ENCODE peak calls at places on chromosomes 4 and X, in four cellular contexts. R, K, O and W are unnamed samples.

GRCh38 chrX:56385336-56385735 is 153.2 kb downstream of the KLF8 start:
- DNase-seq in R (no peak), O (no peak), K (no peak), W (no peak)

GRCh38 chrX:10444204-10444603 is 176.2 kb downstream of the MID1 start:
- DNase-seq in R (no peak), O (no peak), K (no peak), W (no peak)

GRCh38 chr4:52659016-52659721 is at the start of gene USP46:
- DNase-seq in R (peak; percentile 95), O (peak; percentile 86), K (peak; percentile 73), W (peak; percentile 75)

GRCh38 chr4:175998782-175999181 is 66.9 kb upstream of the WDR17 start:
- DNase-seq in K (no peak), R (no peak), O (no peak), W (no peak)

GRCh38 chr4:174757736-174758135 is 71.3 kb downstream of the GLRA3 start:
- DNase-seq in K (no peak), O (no peak), R (no peak), W (no peak)

GRCh38 chrX:53456254-53456653 is 22.1 kb upstream of the HSD17B10 start:
- DNase-seq in O (no peak), R (no peak), K (no peak), W (no peak)

GRCh38 chr4:74097631-74098550 is 1.1 kb downstream of the CXCL2 start:
- DNase-seq in K (no peak), R (no peak), O (peak; percentile 18), W (peak; percentile 35)

GRCh38 chrX:128310912-128311311 is 258.7 kb upstream of the ACTRT1 start:
- DNase-seq in O (no peak), K (no peak), R (no peak), W (no peak)

GRCh38 chr4:655735-656151 is 18.3 kb downstream of the ATP5ME start:
- DNase-seq in K (no peak), R (peak; percentile 61), O (no peak), W (no peak)
- H3K9me3 ChIP-seq in K (no peaks in the 10 kb centered on the region), R (no peaks in the 10 kb centered on the region), O (no peaks in the 10 kb centered on the region), W (no peaks in the 10 kb centered on the region)

DNA sequence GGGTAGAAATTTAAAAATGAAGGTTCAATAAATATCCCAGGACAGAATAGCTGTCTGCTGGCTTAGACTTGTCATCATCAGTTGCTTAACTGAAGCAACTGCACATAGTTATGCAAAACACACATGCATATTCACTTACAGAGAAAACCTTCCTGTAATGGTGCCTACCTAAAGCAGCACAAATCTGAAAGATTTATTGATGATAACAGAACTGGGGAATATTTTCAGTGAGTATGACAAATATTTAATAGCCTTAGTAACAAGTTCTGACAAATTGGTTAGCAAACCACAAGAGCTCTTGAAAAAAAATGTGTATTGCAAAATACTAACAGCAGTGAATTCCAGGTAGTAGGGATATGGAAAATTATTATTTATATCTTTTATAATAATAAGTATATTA is 606.8 kb upstream of the BOD1L1 start:
- DNase-seq in O (no peak), R (no peak), K (no peak), W (no peak)
- TF ChIP-seq CTCF in O (no peak), R (no peak), K (no peak), W (no peak)

GRCh38 chr4:177125656-177126055 is 184.0 kb upstream of the NEIL3 start:
- DNase-seq in O (no peak), K (no peak), R (no peak), W (no peak)

GRCh38 chr4:177127658-177128057 is 182.0 kb upstream of the NEIL3 start:
- DNase-seq in O (no peak), R (no peak), K (no peak), W (no peak)

GRCh38 chr4:177128306-177128705 is 181.4 kb upstream of the NEIL3 start:
- DNase-seq in K (no peak), O (no peak), R (no peak), W (no peak)

GRCh38 chr4:177123811-177124210 is 185.9 kb upstream of the NEIL3 start:
- DNase-seq in O (no peak), K (no peak), R (no peak), W (no peak)

DNA sequence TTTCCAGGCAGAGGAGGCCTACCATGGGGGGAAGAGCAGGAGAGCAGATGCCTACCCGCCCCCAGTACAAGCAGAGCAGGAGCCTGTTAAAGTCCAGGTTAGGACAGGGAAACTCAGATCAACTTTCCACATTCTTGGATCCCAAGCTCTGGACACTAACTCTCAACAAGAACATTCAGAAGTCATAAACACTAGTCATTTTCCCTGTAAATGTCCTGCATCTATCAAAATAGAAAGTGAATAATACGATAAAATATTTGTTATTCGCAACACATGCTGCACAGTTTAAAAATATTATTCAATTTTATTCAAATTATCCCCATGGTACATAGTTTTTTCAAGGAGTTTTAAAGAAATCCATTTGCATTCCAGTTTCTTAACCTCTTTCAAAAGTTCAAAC is 185.2 kb upstream of the NEIL3 start:
- DNase-seq in O (no peak), K (no peak), R (no peak), W (no peak)
- H3K9me3 ChIP-seq in O (no peaks in the 10 kb centered on the region), K (no peaks in the 10 kb centered on the region), R (peaks cover 3% of the 10 kb centered on the region), W (peaks cover 3% of the 10 kb centered on the region)

GRCh38 chrX:109911046-109911445 is 91.9 kb upstream of the TMEM164 start:
- DNase-seq in O (no peak), K (no peak), R (no peak), W (no peak)
- TF ChIP-seq CTCF in O (peak; percentile 31), K (peak; percentile 63), R (no peak), W (no peak)

GRCh38 chrX:75131973-75132627 is 24.0 kb downstream of the ABCB7 start:
- DNase-seq in R (no peak), O (no peak), K (no peak), W (no peak)
- H3K9me3 ChIP-seq in R (peaks cover 6% of the 10 kb centered on the region), O (no peaks in the 10 kb centered on the region), K (no peaks in the 10 kb centered on the region), W (no peaks in the 10 kb centered on the region)

DNA sequence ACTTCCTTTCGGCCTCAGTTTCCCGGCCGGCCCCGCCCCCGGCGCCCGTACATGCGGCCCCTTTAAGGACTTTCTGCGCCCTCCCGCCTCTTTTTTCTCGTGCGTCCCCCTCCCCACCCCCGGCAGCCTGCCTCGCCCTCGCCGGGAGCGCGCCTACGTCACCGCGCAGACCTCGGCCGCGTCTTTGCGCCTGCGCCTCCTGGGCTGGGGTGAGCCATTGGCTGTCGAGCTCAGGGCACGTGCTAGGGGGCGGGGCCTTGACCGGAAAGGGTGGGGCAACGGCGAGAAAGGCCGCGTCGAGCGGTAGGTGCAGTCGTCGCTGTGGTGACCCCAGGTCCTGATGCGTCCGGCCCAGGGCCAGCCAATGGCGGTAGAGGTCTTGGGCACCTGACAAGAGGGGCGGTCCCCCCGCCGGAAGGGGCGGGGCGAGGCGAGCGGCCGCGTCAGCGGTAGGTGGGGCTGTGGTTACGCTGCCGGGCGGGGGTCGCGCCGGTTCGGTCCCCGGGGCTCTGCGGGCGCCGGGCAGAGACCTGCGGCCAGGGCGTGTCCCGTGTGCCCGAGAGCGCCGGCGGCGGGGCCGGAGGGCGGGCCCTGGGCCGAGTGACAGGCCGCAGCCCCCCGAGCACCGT is at the start of gene UVSSA:
- DNase-seq in O (peak; percentile 100), K (peak; percentile 99), R (peak; percentile 100), W (peak; percentile 100)
- TF ChIP-seq CTCF in O (no peak), K (no peak), R (no peak), W (peak; percentile 14)

GRCh38 chr4:306551-306961 is 1.3 kb upstream of the ZNF732 start:
- DNase-seq in K (no peak), O (no peak), R (no peak), W (no peak)
- H3K9me3 ChIP-seq in K (no peaks in the 10 kb centered on the region), O (no peaks in the 10 kb centered on the region), R (peaks cover 24% of the 10 kb centered on the region), W (peaks cover 16% of the 10 kb centered on the region)

DNA sequence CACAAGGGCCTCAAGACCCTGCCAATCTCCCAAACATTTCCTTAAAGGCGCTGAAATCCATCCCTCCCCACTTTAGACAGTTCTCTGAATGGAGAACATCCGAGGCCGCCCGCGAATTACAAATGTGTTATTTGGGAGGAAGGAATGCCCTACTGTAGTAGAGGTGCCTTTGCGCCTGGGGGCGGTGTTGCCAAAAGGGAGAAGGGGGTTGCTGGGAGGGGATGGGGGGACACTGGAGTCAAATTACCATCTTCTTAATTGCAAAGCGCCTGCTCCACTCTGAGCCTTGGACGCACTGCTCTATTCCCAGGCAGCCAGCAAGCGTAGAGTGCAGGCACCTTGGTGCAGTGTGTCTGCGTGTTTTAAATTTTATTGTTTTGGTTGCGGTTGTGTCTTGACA is 2.7 kb downstream of the TMEM255A start:
- DNase-seq in R (no peak), O (no peak), K (no peak), W (no peak)
- TF ChIP-seq CTCF in R (no peak), O (no peak), K (no peak), W (no peak)

GRCh38 chr4:127849505-127850234 is 31.0 kb upstream of the PLK4 start:
- DNase-seq in R (no peak), O (no peak), K (no peak), W (no peak)
- H3K9me3 ChIP-seq in R (peaks cover 33% of the 10 kb centered on the region), O (no peaks in the 10 kb centered on the region), K (no peaks in the 10 kb centered on the region), W (peaks cover 38% of the 10 kb centered on the region)

DNA sequence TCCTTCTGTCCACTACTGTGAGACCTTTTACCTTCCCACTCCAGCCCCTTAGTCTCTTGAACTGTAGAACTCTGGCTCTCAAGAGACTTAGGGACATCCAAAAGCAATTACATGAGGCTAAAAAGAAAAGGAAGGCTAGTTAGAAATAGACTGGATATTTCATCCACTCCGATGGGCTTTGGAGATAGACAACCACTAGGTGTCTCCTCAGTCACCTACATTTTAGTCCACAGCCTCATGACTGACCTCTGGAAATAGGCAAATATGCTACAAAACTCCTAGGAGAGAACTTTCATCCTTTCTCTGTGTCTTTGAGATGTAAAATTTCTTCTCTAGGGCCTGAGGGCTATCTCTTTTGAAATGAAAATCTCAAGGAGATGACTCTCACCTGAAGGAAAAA is 45.1 kb upstream of the LAMP2 start:
- DNase-seq in R (no peak), K (peak; percentile 40), O (no peak), W (no peak)
- TF ChIP-seq CTCF in R (no peak), K (peak; percentile 46), O (no peak), W (no peak)